ENCODE peak calls at places on chromosomes 3 and 15, in six cellular contexts. C is stimulated activated CD4-positive, alpha-beta T cell treated with anti-CD3 and anti-CD28 coated beads, Interleukin-2, amount 100 ng/mL, for 48 hours; P is NCI-H1092 treated with DMSO at 0.1 percent for 48 hours; M is activated T-cell treated with anti-CD3 and anti-CD28 coated beads for 24 hours; I is OCI-LY7; U is AG08396. B is an unnamed sample.

GRCh38 chr15:79089890-79090486 is 592 bp downstream of the RASGRF1 start:
- DNase-seq in M (no peak), P (no peak), U (no peak), I (no peak), C (no peak), B (no peak)

GRCh38 chr15:62164500-62165028 is 521 bp downstream of the C2CD4B start:
- DNase-seq in P (no peak), M (no peak), U (peak), C (no peak), I (no peak), B (no peak)

GRCh38 chr3:186915808-186916796 is 14.2 kb upstream of the ST6GAL1 start:
- DNase-seq in P (no peak), C (no peak), U (no peak), M (no peak), I (no peak), B (no peak)

GRCh38 chr3:58168498-58168897 is 42.3 kb downstream of the DNASE1L3 start:
- DNase-seq in U (no peak), C (no peak), I (no peak), P (no peak), M (no peak), B (no peak)

GRCh38 chr3:178139116-178139515 is 397.1 kb upstream of the KCNMB2 start:
- DNase-seq in M (no peak), I (no peak), U (no peak), C (no peak), P (no peak), B (no peak)

GRCh38 chr3:38552364-38552763 is 56.2 kb downstream of the EXOG start:
- DNase-seq in M (no peak), C (no peak), U (no peak), I (no peak), P (no peak), B (no peak)

GRCh38 chr15:62124953-62125263 is 40.2 kb downstream of the C2CD4B start:
- DNase-seq in P (no peak), C (no peak), M (no peak), U (no peak), I (peak), B (no peak)

GRCh38 chr15:51310064-51310463 is 28.3 kb downstream of the CYP19A1 start:
- DNase-seq in U (no peak), C (no peak), M (no peak), P (no peak), I (no peak), B (no peak)

GRCh38 chr15:90037510-90037860 is 36.4 kb downstream of the ZNF710 start:
- DNase-seq in P (no peak), M (no peak), I (no peak), U (peak), C (no peak), B (no peak)

B was measured in KG1.